ENCODE peak calls at places on chromosomes 13 and 19, in nine cellular contexts. A is AG09319, B is sigmoid colon, Z is cardiac muscle cell, V is HFFc6, C is GM23338, F is ascending aorta, R is AG09309, O is lower leg skin. U is an unnamed sample.

GRCh38 chr19:34298891-34299510 is 44.6 kb downstream of the GARRE1 start:
- DNase-seq in A (no peak), C (no peak), Z (no peak), F (no peak), R (no peak), V (no peak), O (no peak), B (no peak), U (no peak)

GRCh38 chr13:109773276-109773675 is 13.1 kb downstream of the IRS2 start:
- DNase-seq in C (no peak), F (no peak), Z (no peak), O (no peak), B (no peak), V (no peak), A (no peak), R (no peak), U (no peak)

GRCh38 chr13:23384111-23384510 is 49.4 kb downstream of the SACS start:
- DNase-seq in B (no peak), R (peak), C (no peak), A (no peak), V (peak), F (no peak), O (no peak), Z (no peak), U (no peak)

GRCh38 chr19:3904233-3904632 is 23.7 kb downstream of the ATCAY start:
- DNase-seq in O (no peak), R (no peak), B (no peak), F (no peak), V (no peak), C (no peak), Z (no peak), A (no peak), U (no peak)

GRCh38 chr13:70394149-70394548 is 285.9 kb upstream of the KLHL1 start:
- DNase-seq in C (peak), R (no peak), Z (no peak), V (no peak), A (no peak), F (no peak), B (no peak), O (no peak), U (no peak)

GRCh38 chr13:102440259-102440936 is 38.5 kb upstream of the FGF14 start:
- DNase-seq in R (no peak), O (no peak), F (no peak), A (no peak), B (no peak), Z (no peak), C (no peak), V (no peak), U (no peak)

GRCh38 chr19:49690656-49691242 is at the start of gene CPT1C:
- DNase-seq in F (peak), Z (peak), B (peak), V (peak), A (peak), R (no peak), O (peak), C (peak), U (no peak)

GRCh38 chr19:53936035-53936434 is 26.7 kb upstream of the CACNG8 start:
- DNase-seq in V (no peak), C (no peak), O (no peak), A (no peak), F (no peak), Z (no peak), R (no peak), B (no peak), U (no peak)

GRCh38 chr13:96781141-96781540 is 213.1 kb downstream of the OXGR1 start:
- DNase-seq in C (no peak), B (no peak), O (no peak), Z (no peak), V (no peak), A (no peak), R (no peak), F (peak), U (no peak)

GRCh38 chr19:29596080-29596479 is 10.0 kb upstream of the POP4 start:
- DNase-seq in A (no peak), R (no peak), F (peak), B (no peak), Z (no peak), C (no peak), O (no peak), V (no peak), U (no peak)

GRCh38 chr19:16111909-16112752 is 442 bp downstream of the RAB8A start:
- DNase-seq in B (peak), A (no peak), Z (peak), V (no peak), C (no peak), F (no peak), O (no peak), R (no peak), U (no peak)

GRCh38 chr19:35216833-35217707 is 11.5 kb downstream of the FAM187B start:
- DNase-seq in Z (no peak), F (no peak), C (peak), B (no peak), V (no peak), O (peak), A (no peak), R (no peak), U (no peak)

GRCh38 chr13:110525328-110526319 is 35.9 kb downstream of the RAB20 start:
- DNase-seq in O (no peak), B (peak), Z (no peak), A (no peak), V (no peak), F (no peak), C (no peak), R (no peak), U (no peak)

GRCh38 chr19:3981736-3982681 is 3.3 kb downstream of the EEF2 start:
- DNase-seq in V (no peak), Z (no peak), C (no peak), B (peak), F (no peak), O (peak), A (no peak), R (no peak), U (no peak)

GRCh38 chr13:39603424-39603947 is 493 bp upstream of the LHFPL6 start:
- DNase-seq in Z (peak), O (no peak), F (no peak), R (no peak), A (no peak), V (peak), C (peak), B (no peak), U (no peak)

GRCh38 chr13:27622881-27623280 is 1.2 kb downstream of the POLR1D start:
- DNase-seq in V (no peak), R (no peak), Z (no peak), O (no peak), B (no peak), C (no peak), F (no peak), A (no peak), U (no peak)

GRCh38 chr13:31236211-31236786 is 36.5 kb downstream of the B3GLCT start:
- DNase-seq in O (no peak), F (no peak), A (peak), R (peak), V (peak), Z (peak), C (peak), B (no peak), U (no peak)

GRCh38 chr19:22144394-22144793 is 52.4 kb downstream of the ZNF676 start:
- DNase-seq in V (no peak), O (no peak), Z (peak), F (no peak), C (peak), A (no peak), B (no peak), R (no peak), U (no peak)

GRCh38 chr13:110593430-110594130 is 21.8 kb upstream of the NAXD start:
- DNase-seq in O (peak), R (no peak), A (no peak), B (no peak), F (no peak), Z (peak), V (peak), C (peak), U (no peak)

GRCh38 chr13:51928231-51928630 is 66.5 kb downstream of the CCDC70 start:
- DNase-seq in Z (no peak), O (no peak), V (no peak), C (no peak), B (no peak), R (no peak), A (no peak), F (no peak), U (no peak)

GRCh38 chr19:45528744-45529453 is 21.6 kb downstream of the VASP start:
- DNase-seq in R (no peak), A (no peak), Z (peak), F (no peak), O (no peak), V (no peak), B (no peak), C (peak), U (no peak)

GRCh38 chr19:27777726-27778125 is 1435.2 kb downstream of the UQCRFS1 start:
- DNase-seq in A (no peak), O (no peak), R (no peak), F (no peak), B (no peak), Z (no peak), C (peak), V (no peak), U (no peak)

GRCh38 chr19:10751109-10751972 is 33.5 kb downstream of the DNM2 start:
- DNase-seq in R (no peak), F (peak), O (no peak), C (peak), B (no peak), V (no peak), Z (no peak), A (no peak), U (no peak)

GRCh38 chr13:90968510-90968909 is 379.0 kb upstream of the MIR17HG start:
- DNase-seq in A (no peak), V (no peak), R (no peak), F (no peak), B (no peak), C (peak), Z (peak), O (no peak), U (no peak)

GRCh38 chr13:60755380-60756163 is 358.6 kb downstream of the TDRD3 start:
- DNase-seq in B (no peak), A (no peak), F (no peak), O (no peak), C (peak), Z (peak), R (no peak), V (no peak), U (no peak)
- TF ChIP-seq CTCF in B (no peak), A (no peak), F (no peak), O (no peak), C (peak), Z (no peak), R (no peak), V (no peak), U (no peak)

GRCh38 chr19:2096543-2097329 is at the start of gene IZUMO4:
- DNase-seq in A (peak), Z (peak), C (peak), R (peak), V (peak), O (peak), F (peak), B (peak), U (peak)
- TF ChIP-seq CTCF in A (peak), Z (peak), C (peak), R (peak), V (peak), O (no peak), F (peak), B (peak), U (no peak)

DNA sequence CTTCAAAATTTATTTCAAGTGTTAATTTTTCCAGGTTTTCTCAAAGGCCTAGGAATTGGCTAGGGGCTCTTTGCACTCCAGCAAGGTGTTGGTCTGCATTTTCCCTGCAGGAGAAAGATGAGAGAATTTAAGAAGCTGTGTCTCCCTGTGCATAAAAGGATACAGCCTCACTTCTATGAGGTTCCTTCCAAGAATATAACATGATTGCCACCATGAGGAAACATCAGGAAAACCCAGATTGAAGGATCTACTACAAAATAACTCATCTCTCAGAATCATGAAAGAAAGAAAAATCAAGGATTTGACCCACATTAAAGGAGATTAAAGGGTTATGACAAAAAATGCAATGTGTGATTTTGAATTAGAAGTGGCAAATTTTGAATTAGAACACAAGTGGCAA is 69.9 kb downstream of the RUBCNL start:
- DNase-seq in Z (no peak), C (no peak), R (no peak), A (no peak), O (no peak), B (no peak), V (peak), F (no peak), U (no peak)
- TF ChIP-seq CTCF in Z (peak), C (no peak), R (peak), A (peak), O (no peak), B (no peak), V (peak), F (no peak), U (no peak)

GRCh38 chr19:18425515-18426415 is 6.6 kb downstream of the SSBP4 start:
- DNase-seq in B (peak), A (no peak), O (no peak), C (peak), F (peak), V (peak), Z (no peak), R (no peak), U (no peak)
- TF ChIP-seq CTCF in B (no peak), A (peak), O (no peak), C (peak), F (no peak), V (peak), Z (no peak), R (peak), U (no peak)

DNA sequence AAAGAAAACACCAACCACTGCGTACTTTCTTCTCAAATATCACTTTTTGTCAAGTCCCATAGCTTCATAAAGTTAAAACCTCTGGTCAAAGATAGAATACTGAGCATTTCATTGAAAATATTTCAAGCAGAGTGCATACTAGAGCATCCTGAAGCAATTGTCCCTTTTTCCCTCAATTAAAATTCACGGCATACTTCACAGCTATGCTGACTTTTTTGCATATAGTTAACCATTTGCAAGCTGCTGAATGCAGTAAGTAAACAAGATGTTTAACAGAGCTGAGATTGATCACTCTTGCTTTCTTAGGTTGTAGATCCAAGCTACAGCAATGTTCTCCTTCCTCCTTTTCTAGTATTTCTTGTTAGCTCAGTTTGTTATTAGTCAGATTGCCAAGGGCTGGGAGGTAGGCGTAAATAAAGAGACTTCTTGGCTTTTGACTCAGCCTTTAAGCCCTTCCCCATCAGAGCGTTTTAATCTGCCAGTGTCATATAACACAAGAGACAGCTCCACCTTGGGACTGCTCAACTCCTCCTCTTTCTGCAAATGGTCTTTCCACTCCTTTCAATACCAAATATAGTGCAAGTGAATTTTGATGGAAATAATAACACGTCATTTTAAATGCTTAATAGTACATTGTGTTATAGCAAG is at the start of gene SLITRK6:
- DNase-seq in B (no peak), V (peak), Z (peak), O (peak), C (peak), F (no peak), A (peak), R (peak), U (no peak)
- TF ChIP-seq CTCF in B (no peak), V (peak), Z (no peak), O (no peak), C (no peak), F (no peak), A (peak), R (peak), U (no peak)

GRCh38 chr19:2462635-2463421 is 6.1 kb upstream of the LMNB2 start:
- DNase-seq in R (peak), A (peak), F (peak), C (peak), V (peak), Z (peak), O (peak), B (peak), U (peak)

GRCh38 chr19:2458054-2458453 is 1.3 kb upstream of the LMNB2 start:
- DNase-seq in C (no peak), Z (no peak), O (no peak), F (no peak), R (no peak), B (no peak), V (no peak), A (no peak), U (no peak)

GRCh38 chr19:2464389-2464788 is 7.6 kb upstream of the LMNB2 start:
- DNase-seq in A (no peak), R (no peak), C (no peak), F (no peak), B (no peak), Z (no peak), O (no peak), V (no peak), U (no peak)

GRCh38 chr19:2460245-2460644 is 3.5 kb upstream of the LMNB2 start:
- DNase-seq in F (no peak), A (no peak), B (no peak), O (no peak), C (no peak), V (no peak), R (no peak), Z (no peak), U (no peak)

GRCh38 chr19:2461751-2462634 is 5.2 kb upstream of the LMNB2 start:
- DNase-seq in O (no peak), C (peak), Z (peak), B (no peak), F (no peak), A (no peak), R (no peak), V (peak), U (no peak)
- TF ChIP-seq CTCF in O (no peak), C (no peak), Z (peak), B (no peak), F (no peak), A (peak), R (peak), V (peak), U (no peak)

DNA sequence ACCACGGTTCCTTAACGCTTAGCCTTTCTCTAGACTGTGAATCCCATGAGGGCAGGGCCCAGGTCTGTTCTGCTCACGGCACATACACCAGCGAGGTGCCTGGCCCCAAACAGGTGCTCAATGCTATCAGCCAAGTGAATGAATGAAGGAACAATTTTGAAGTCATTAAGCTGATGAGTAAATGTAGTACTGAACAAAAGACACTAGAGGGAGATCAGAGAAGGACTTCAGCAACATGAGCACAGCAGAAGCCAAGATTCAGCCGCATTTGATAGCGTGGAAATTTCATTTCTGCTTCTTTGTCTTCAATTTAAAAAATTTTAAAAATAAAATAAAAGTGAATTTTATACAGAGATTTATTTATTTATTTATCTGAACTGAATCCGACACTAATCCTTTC is 20.1 kb upstream of the MYO16 start:
- DNase-seq in F (no peak), V (no peak), B (no peak), A (peak), Z (peak), R (no peak), C (peak), O (no peak), U (no peak)
- TF ChIP-seq CTCF in F (no peak), V (peak), B (no peak), A (peak), Z (no peak), R (no peak), C (peak), O (no peak), U (no peak)

GRCh38 chr19:56725829-56726424 is 54.4 kb upstream of the ZNF835 start:
- DNase-seq in B (no peak), R (no peak), Z (no peak), O (no peak), V (no peak), C (no peak), A (no peak), F (no peak), U (no peak)
- TF ChIP-seq CTCF in B (no peak), R (peak), Z (no peak), O (no peak), V (peak), C (peak), A (no peak), F (no peak), U (no peak)